ENCODE peak calls at places on chromosomes 4 and X, in nine cellular contexts. Q is WTC11; S is fibroblast of the aortic adventitia; K is astrocyte; U is stimulated activated CD4-positive, alpha-beta T cell treated with anti-CD3 and anti-CD28 coated beads, Interleukin-4, amount 100 ng/mL, for 24 hours; Z is heart right ventricle; I is left ventricle myocardium superior; G is T-helper 9 cell; R is NCI-H1105. F is an unnamed sample.

GRCh38 chrX:101656817-101657216 is 2.8 kb downstream of the ARMCX2 start:
- DNase-seq in Q (no peak), S (no peak), K (no peak), U (no peak), Z (no peak), I (no peak), G (no peak), R (no peak), F (no peak)

GRCh38 chr4:169266081-169266480 is 4.7 kb downstream of the SH3RF1 start:
- DNase-seq in Q (no peak), S (no peak), K (no peak), U (no peak), Z (no peak), I (no peak), G (no peak), R (no peak), F (no peak)

GRCh38 chr4:185359767-185360446 is 35.8 kb downstream of the LRP2BP start:
- DNase-seq in Q (no peak), S (peak), K (peak), U (no peak), Z (no peak), I (no peak), G (no peak), R (no peak), F (peak)

GRCh38 chrX:130082244-130083106 is 27.8 kb downstream of the ELF4 start:
- DNase-seq in Q (no peak), S (peak), K (no peak), U (peak), Z (peak), I (peak), G (peak), R (no peak), F (no peak)

GRCh38 chr4:42654606-42655005 is 2.3 kb downstream of the ATP8A1 start:
- DNase-seq in Q (no peak), S (peak), K (peak), U (peak), Z (no peak), I (no peak), G (no peak), R (no peak), F (peak)

GRCh38 chrX:149512225-149512885 is 7.2 kb upstream of the IDS start:
- DNase-seq in Q (peak), S (peak), K (no peak), U (peak), Z (peak), I (peak), G (peak), R (peak), F (peak)

GRCh38 chr4:82543131-82543530 is 18.7 kb downstream of the TMEM150C start:
- DNase-seq in Q (no peak), S (no peak), K (no peak), U (no peak), Z (no peak), I (no peak), G (no peak), R (no peak), F (no peak)

GRCh38 chr4:3710451-3711182 is 55.6 kb upstream of the ADRA2C start:
- DNase-seq in Q (no peak), S (no peak), K (peak), U (no peak), Z (no peak), I (peak), G (no peak), R (no peak), F (no peak)

GRCh38 chr4:54139332-54139731 is 39.4 kb downstream of the GSX2 start:
- DNase-seq in Q (no peak), S (no peak), K (no peak), U (no peak), Z (no peak), I (peak), G (no peak), R (no peak), F (no peak)

GRCh38 chr4:176319704-176320339 is at the start of gene SPCS3:
- DNase-seq in Q (peak), S (peak), K (peak), U (peak), Z (peak), I (peak), G (peak), R (peak), F (peak)

GRCh38 chrX:101759000-101759399 is 99.3 kb upstream of the ARMCX2 start:
- DNase-seq in Q (peak), S (peak), K (peak), U (peak), Z (peak), I (no peak), G (peak), R (peak), F (peak)

GRCh38 chrX:34656842-34657780 is at the start of gene TMEM47:
- DNase-seq in Q (peak), S (peak), K (peak), U (no peak), Z (peak), I (peak), G (no peak), R (peak), F (peak)

F was measured in M059J.